ENCODE peak calls at places on chromosomes 7 and 10, in nine cellular contexts. One of them, this sample, is unnamed. For H3K9me3, the result is how much of the 10 kb centered on the place peaks cover.

GRCh38 chr7:103902917-103903316 is 86.5 kb downstream of the RELN start:
- DNase-seq in testis: no peak
- DNase-seq in upper lobe of left lung: no peak
- DNase-seq in uterus: no peak
- DNase-seq in A549: no peak
- DNase-seq in tibial nerve: no peak
- DNase-seq in adrenal gland: no peak
- DNase-seq in body of pancreas: no peak
- DNase-seq in transverse colon: no peak
- DNase-seq in this sample: no peak

GRCh38 chr10:86372119-86372784 is 5.7 kb upstream of the GRID1 start:
- DNase-seq in testis: no peak
- DNase-seq in upper lobe of left lung: peak
- DNase-seq in uterus: no peak
- DNase-seq in A549: no peak
- DNase-seq in tibial nerve: no peak
- DNase-seq in adrenal gland: no peak
- DNase-seq in body of pancreas: peak
- DNase-seq in transverse colon: no peak
- DNase-seq in this sample: no peak

GRCh38 chr10:101616415-101617101 is 28.4 kb downstream of the DPCD start:
- DNase-seq in testis: peak
- DNase-seq in upper lobe of left lung: no peak
- DNase-seq in uterus: no peak
- DNase-seq in A549: no peak
- DNase-seq in tibial nerve: no peak
- DNase-seq in adrenal gland: peak
- DNase-seq in body of pancreas: no peak
- DNase-seq in transverse colon: no peak
- DNase-seq in this sample: no peak

GRCh38 chr7:117114272-117114671 is 161.0 kb downstream of the ST7 start:
- DNase-seq in testis: no peak
- DNase-seq in upper lobe of left lung: no peak
- DNase-seq in uterus: no peak
- DNase-seq in A549: no peak
- DNase-seq in tibial nerve: no peak
- DNase-seq in adrenal gland: no peak
- DNase-seq in body of pancreas: no peak
- DNase-seq in transverse colon: no peak
- DNase-seq in this sample: no peak

GRCh38 chr7:27575647-27576046 is 87.0 kb downstream of the HIBADH start:
- DNase-seq in testis: no peak
- DNase-seq in upper lobe of left lung: no peak
- DNase-seq in uterus: no peak
- DNase-seq in A549: no peak
- DNase-seq in tibial nerve: peak
- DNase-seq in adrenal gland: no peak
- DNase-seq in body of pancreas: no peak
- DNase-seq in transverse colon: no peak
- DNase-seq in this sample: no peak

GRCh38 chr7:14754631-14755030 is 147.9 kb downstream of the DGKB start:
- DNase-seq in testis: no peak
- DNase-seq in upper lobe of left lung: no peak
- DNase-seq in uterus: no peak
- DNase-seq in A549: no peak
- DNase-seq in tibial nerve: no peak
- DNase-seq in adrenal gland: no peak
- DNase-seq in body of pancreas: no peak
- DNase-seq in transverse colon: no peak
- DNase-seq in this sample: no peak

GRCh38 chr10:90204956-90205695 is 503.7 kb downstream of the KIF20B start:
- DNase-seq in testis: no peak
- DNase-seq in upper lobe of left lung: no peak
- DNase-seq in uterus: no peak
- DNase-seq in A549: no peak
- DNase-seq in tibial nerve: no peak
- DNase-seq in adrenal gland: no peak
- DNase-seq in body of pancreas: no peak
- DNase-seq in transverse colon: no peak
- DNase-seq in this sample: no peak

GRCh38 chr10:14200645-14201534 is 129.8 kb downstream of the FRMD4A start:
- DNase-seq in testis: peak
- DNase-seq in upper lobe of left lung: no peak
- DNase-seq in uterus: no peak
- DNase-seq in A549: peak
- DNase-seq in tibial nerve: no peak
- DNase-seq in adrenal gland: no peak
- DNase-seq in body of pancreas: peak
- DNase-seq in transverse colon: peak
- DNase-seq in this sample: peak

GRCh38 chr7:26538683-26539082 is 247.0 kb downstream of the SNX10 start:
- DNase-seq in testis: no peak
- DNase-seq in upper lobe of left lung: no peak
- DNase-seq in uterus: no peak
- DNase-seq in A549: no peak
- DNase-seq in tibial nerve: no peak
- DNase-seq in adrenal gland: no peak
- DNase-seq in body of pancreas: no peak
- DNase-seq in transverse colon: no peak
- DNase-seq in this sample: no peak

GRCh38 chr7:7569113-7569527 is 2.4 kb downstream of the MIOS start:
- DNase-seq in testis: no peak
- DNase-seq in upper lobe of left lung: no peak
- DNase-seq in uterus: no peak
- DNase-seq in A549: no peak
- DNase-seq in tibial nerve: no peak
- DNase-seq in adrenal gland: no peak
- DNase-seq in body of pancreas: no peak
- DNase-seq in transverse colon: no peak
- DNase-seq in this sample: no peak

GRCh38 chr7:50795831-50796230 is 13.1 kb upstream of the GRB10 start:
- DNase-seq in testis: no peak
- DNase-seq in upper lobe of left lung: no peak
- DNase-seq in uterus: no peak
- DNase-seq in A549: peak
- DNase-seq in tibial nerve: no peak
- DNase-seq in adrenal gland: peak
- DNase-seq in body of pancreas: peak
- DNase-seq in transverse colon: no peak
- DNase-seq in this sample: no peak

GRCh38 chr7:105941596-105941995 is 21.5 kb upstream of the CDHR3 start:
- DNase-seq in testis: no peak
- DNase-seq in upper lobe of left lung: no peak
- DNase-seq in uterus: no peak
- DNase-seq in A549: no peak
- DNase-seq in tibial nerve: no peak
- DNase-seq in adrenal gland: no peak
- DNase-seq in body of pancreas: no peak
- DNase-seq in transverse colon: no peak
- DNase-seq in this sample: no peak

DNA sequence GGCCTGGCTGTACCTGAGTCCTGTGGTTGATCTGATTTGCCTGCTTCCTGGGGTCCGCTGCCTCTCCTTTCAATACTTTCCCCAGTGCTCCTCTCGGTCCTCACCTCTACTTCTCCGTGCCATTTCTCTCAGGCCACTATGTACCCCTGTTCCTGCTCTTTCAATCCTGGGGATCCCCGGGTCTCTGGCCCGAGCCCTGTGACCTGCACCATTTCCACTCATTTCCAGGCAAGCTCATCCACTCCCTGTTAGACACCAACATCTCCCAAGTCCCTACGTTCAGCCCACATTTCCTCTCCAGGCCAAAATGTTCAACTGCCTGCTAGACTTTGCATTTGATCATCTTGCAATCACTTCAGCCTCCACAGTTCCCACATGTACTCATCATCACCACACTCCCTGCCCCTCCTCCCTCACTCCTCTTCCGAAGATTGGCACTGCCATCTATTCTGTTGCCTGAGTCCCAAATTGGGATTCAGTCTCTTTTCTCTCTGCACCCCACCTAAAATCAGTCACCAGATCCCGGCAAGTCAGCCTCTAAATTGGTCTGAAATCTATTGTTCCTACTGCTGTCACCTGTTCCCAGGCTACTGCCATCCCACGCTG is 34.4 kb upstream of the ZMIZ1 start:
- DNase-seq in testis: no peak
- DNase-seq in upper lobe of left lung: no peak
- DNase-seq in uterus: no peak
- DNase-seq in A549: no peak
- DNase-seq in tibial nerve: no peak
- DNase-seq in adrenal gland: no peak
- DNase-seq in body of pancreas: no peak
- DNase-seq in transverse colon: no peak
- DNase-seq in this sample: no peak
- TF ChIP-seq POLR2A in testis: no peak
- TF ChIP-seq POLR2A in upper lobe of left lung: no peak
- TF ChIP-seq POLR2A in uterus: no peak
- TF ChIP-seq POLR2A in A549: no peak
- TF ChIP-seq POLR2A in tibial nerve: no peak
- TF ChIP-seq POLR2A in adrenal gland: no peak
- TF ChIP-seq POLR2A in body of pancreas: no peak
- TF ChIP-seq POLR2A in transverse colon: no peak
- TF ChIP-seq POLR2A in this sample: no peak

GRCh38 chr10:132418520-132419416 is 21.8 kb downstream of the PWWP2B start:
- DNase-seq in testis: peak
- DNase-seq in upper lobe of left lung: peak
- DNase-seq in uterus: no peak
- DNase-seq in A549: peak
- DNase-seq in tibial nerve: no peak
- DNase-seq in adrenal gland: peak
- DNase-seq in body of pancreas: peak
- DNase-seq in transverse colon: peak
- DNase-seq in this sample: peak
- H3K4me3 ChIP-seq in testis: no peak
- H3K4me3 ChIP-seq in upper lobe of left lung: no peak
- H3K4me3 ChIP-seq in uterus: no peak
- H3K4me3 ChIP-seq in A549: no peak
- H3K4me3 ChIP-seq in tibial nerve: no peak
- H3K4me3 ChIP-seq in adrenal gland: no peak
- H3K4me3 ChIP-seq in body of pancreas: no peak
- H3K4me3 ChIP-seq in transverse colon: no peak
- H3K4me3 ChIP-seq in this sample: no peak

DNA sequence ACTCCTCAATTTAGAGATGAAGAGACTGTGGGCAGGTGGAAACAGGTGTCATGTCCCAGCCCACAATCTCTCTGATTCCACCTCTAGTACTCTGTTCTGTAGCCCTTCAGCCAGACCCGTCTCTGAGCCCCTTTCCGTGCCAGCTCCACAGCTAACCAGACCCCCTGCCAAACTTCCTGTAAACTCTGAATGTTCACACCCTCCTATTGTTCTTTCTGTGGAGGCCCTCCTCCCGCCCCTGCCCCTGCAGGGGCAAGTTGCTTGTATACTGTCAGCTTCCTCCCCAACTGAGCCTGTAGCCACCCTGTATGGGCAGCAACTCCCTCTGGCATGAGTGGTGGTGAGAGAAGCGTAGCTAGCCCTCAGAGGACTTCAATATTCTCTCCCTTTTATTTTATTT is 520.7 kb downstream of the SORCS3 start:
- DNase-seq in testis: no peak
- DNase-seq in upper lobe of left lung: no peak
- DNase-seq in uterus: no peak
- DNase-seq in A549: no peak
- DNase-seq in tibial nerve: no peak
- DNase-seq in adrenal gland: no peak
- DNase-seq in body of pancreas: no peak
- DNase-seq in transverse colon: no peak
- DNase-seq in this sample: no peak
- H3K9me3 ChIP-seq in testis: under half
- H3K9me3 ChIP-seq in upper lobe of left lung: under half
- H3K9me3 ChIP-seq in uterus: under half
- H3K9me3 ChIP-seq in A549: under half
- H3K9me3 ChIP-seq in tibial nerve: under half
- H3K9me3 ChIP-seq in adrenal gland: under half
- H3K9me3 ChIP-seq in body of pancreas: under half
- H3K9me3 ChIP-seq in transverse colon: under half
- H3K9me3 ChIP-seq in this sample: under half

GRCh38 chr10:120789804-120790203 is 61.4 kb upstream of the WDR11 start:
- DNase-seq in testis: no peak
- DNase-seq in upper lobe of left lung: no peak
- DNase-seq in uterus: no peak
- DNase-seq in A549: no peak
- DNase-seq in tibial nerve: no peak
- DNase-seq in adrenal gland: no peak
- DNase-seq in body of pancreas: no peak
- DNase-seq in transverse colon: no peak
- DNase-seq in this sample: no peak

GRCh38 chr10:120783901-120784300 is 67.3 kb upstream of the WDR11 start:
- DNase-seq in testis: no peak
- DNase-seq in upper lobe of left lung: no peak
- DNase-seq in uterus: no peak
- DNase-seq in A549: no peak
- DNase-seq in tibial nerve: no peak
- DNase-seq in adrenal gland: no peak
- DNase-seq in body of pancreas: no peak
- DNase-seq in transverse colon: no peak
- DNase-seq in this sample: no peak

GRCh38 chr10:120794390-120794789 is 56.8 kb upstream of the WDR11 start:
- DNase-seq in testis: peak
- DNase-seq in upper lobe of left lung: no peak
- DNase-seq in uterus: no peak
- DNase-seq in A549: no peak
- DNase-seq in tibial nerve: no peak
- DNase-seq in adrenal gland: no peak
- DNase-seq in body of pancreas: no peak
- DNase-seq in transverse colon: no peak
- DNase-seq in this sample: peak

GRCh38 chr10:120789292-120789691 is 61.9 kb upstream of the WDR11 start:
- DNase-seq in testis: peak
- DNase-seq in upper lobe of left lung: no peak
- DNase-seq in uterus: no peak
- DNase-seq in A549: no peak
- DNase-seq in tibial nerve: no peak
- DNase-seq in adrenal gland: no peak
- DNase-seq in body of pancreas: no peak
- DNase-seq in transverse colon: no peak
- DNase-seq in this sample: no peak

GRCh38 chr10:120788756-120789155 is 62.4 kb upstream of the WDR11 start:
- DNase-seq in testis: no peak
- DNase-seq in upper lobe of left lung: no peak
- DNase-seq in uterus: no peak
- DNase-seq in A549: no peak
- DNase-seq in tibial nerve: no peak
- DNase-seq in adrenal gland: no peak
- DNase-seq in body of pancreas: no peak
- DNase-seq in transverse colon: no peak
- DNase-seq in this sample: no peak
- TF ChIP-seq POLR2A in testis: no peak
- TF ChIP-seq POLR2A in upper lobe of left lung: no peak
- TF ChIP-seq POLR2A in uterus: no peak
- TF ChIP-seq POLR2A in A549: no peak
- TF ChIP-seq POLR2A in tibial nerve: no peak
- TF ChIP-seq POLR2A in adrenal gland: no peak
- TF ChIP-seq POLR2A in body of pancreas: no peak
- TF ChIP-seq POLR2A in transverse colon: no peak
- TF ChIP-seq POLR2A in this sample: no peak

GRCh38 chr10:125824736-125825135 is 1.4 kb downstream of the BCCIP start:
- DNase-seq in testis: no peak
- DNase-seq in upper lobe of left lung: no peak
- DNase-seq in uterus: no peak
- DNase-seq in A549: peak
- DNase-seq in tibial nerve: no peak
- DNase-seq in adrenal gland: no peak
- DNase-seq in body of pancreas: no peak
- DNase-seq in transverse colon: no peak
- DNase-seq in this sample: no peak
- H3K4me3 ChIP-seq in testis: no peak
- H3K4me3 ChIP-seq in upper lobe of left lung: no peak
- H3K4me3 ChIP-seq in uterus: peak
- H3K4me3 ChIP-seq in A549: peak
- H3K4me3 ChIP-seq in tibial nerve: no peak
- H3K4me3 ChIP-seq in adrenal gland: no peak
- H3K4me3 ChIP-seq in body of pancreas: no peak
- H3K4me3 ChIP-seq in transverse colon: no peak
- H3K4me3 ChIP-seq in this sample: peak